ENCODE peak calls at places on chromosomes 6 and 20, in ten cellular contexts. One of them, this sample, is unnamed.

GRCh38 chr6:107666084-107666981 is 157.8 kb downstream of the SCML4 start:
- DNase-seq in sigmoid colon: no peak
- DNase-seq in transverse colon: no peak
- DNase-seq in tibial nerve: no peak
- DNase-seq in HCT116: no peak
- DNase-seq in IMR-90: peak
- DNase-seq in heart left ventricle: no peak
- DNase-seq in H54: no peak
- DNase-seq in stomach: no peak
- DNase-seq in testis: no peak
- DNase-seq in this sample: no peak

GRCh38 chr6:123777554-123777953 is 26.1 kb upstream of the NKAIN2 start:
- DNase-seq in H54: no peak
- DNase-seq in transverse colon: no peak
- DNase-seq in stomach: no peak
- DNase-seq in heart left ventricle: no peak
- DNase-seq in HCT116: no peak
- DNase-seq in IMR-90: peak
- DNase-seq in testis: no peak
- DNase-seq in sigmoid colon: no peak
- DNase-seq in tibial nerve: no peak
- DNase-seq in this sample: no peak

GRCh38 chr20:57162253-57162652 is 104.2 kb downstream of the BMP7 start:
- DNase-seq in sigmoid colon: peak
- DNase-seq in stomach: no peak
- DNase-seq in heart left ventricle: peak
- DNase-seq in testis: no peak
- DNase-seq in transverse colon: no peak
- DNase-seq in IMR-90: no peak
- DNase-seq in HCT116: no peak
- DNase-seq in H54: no peak
- DNase-seq in tibial nerve: no peak
- DNase-seq in this sample: no peak

GRCh38 chr20:61611401-61611800 is 359.3 kb downstream of the CDH4 start:
- DNase-seq in sigmoid colon: no peak
- DNase-seq in stomach: no peak
- DNase-seq in H54: no peak
- DNase-seq in HCT116: no peak
- DNase-seq in transverse colon: no peak
- DNase-seq in tibial nerve: no peak
- DNase-seq in IMR-90: no peak
- DNase-seq in heart left ventricle: no peak
- DNase-seq in testis: no peak
- DNase-seq in this sample: no peak

GRCh38 chr20:63082939-63083735 is 76.4 kb upstream of the BHLHE23 start:
- DNase-seq in transverse colon: no peak
- DNase-seq in heart left ventricle: peak
- DNase-seq in H54: no peak
- DNase-seq in IMR-90: no peak
- DNase-seq in HCT116: no peak
- DNase-seq in tibial nerve: no peak
- DNase-seq in stomach: no peak
- DNase-seq in sigmoid colon: peak
- DNase-seq in testis: no peak
- DNase-seq in this sample: no peak

GRCh38 chr20:19397676-19398075 is 185.2 kb downstream of the SLC24A3 start:
- DNase-seq in transverse colon: no peak
- DNase-seq in stomach: no peak
- DNase-seq in testis: no peak
- DNase-seq in sigmoid colon: no peak
- DNase-seq in IMR-90: no peak
- DNase-seq in heart left ventricle: no peak
- DNase-seq in tibial nerve: no peak
- DNase-seq in HCT116: no peak
- DNase-seq in H54: no peak
- DNase-seq in this sample: peak

GRCh38 chr6:135212935-135213334 is 31.8 kb downstream of the MYB start:
- DNase-seq in tibial nerve: no peak
- DNase-seq in IMR-90: peak
- DNase-seq in testis: no peak
- DNase-seq in transverse colon: no peak
- DNase-seq in HCT116: no peak
- DNase-seq in sigmoid colon: no peak
- DNase-seq in stomach: no peak
- DNase-seq in heart left ventricle: no peak
- DNase-seq in H54: peak
- DNase-seq in this sample: no peak

GRCh38 chr6:7991992-7992815 is 72.0 kb downstream of the BLOC1S5 start:
- DNase-seq in heart left ventricle: peak
- DNase-seq in H54: peak
- DNase-seq in stomach: no peak
- DNase-seq in sigmoid colon: peak
- DNase-seq in transverse colon: no peak
- DNase-seq in HCT116: peak
- DNase-seq in IMR-90: peak
- DNase-seq in testis: no peak
- DNase-seq in tibial nerve: peak
- DNase-seq in this sample: peak

GRCh38 chr6:54204921-54205511 is 93.8 kb downstream of the MLIP start:
- DNase-seq in testis: no peak
- DNase-seq in tibial nerve: no peak
- DNase-seq in transverse colon: no peak
- DNase-seq in IMR-90: no peak
- DNase-seq in H54: no peak
- DNase-seq in heart left ventricle: no peak
- DNase-seq in HCT116: no peak
- DNase-seq in stomach: no peak
- DNase-seq in sigmoid colon: no peak
- DNase-seq in this sample: no peak

DNA sequence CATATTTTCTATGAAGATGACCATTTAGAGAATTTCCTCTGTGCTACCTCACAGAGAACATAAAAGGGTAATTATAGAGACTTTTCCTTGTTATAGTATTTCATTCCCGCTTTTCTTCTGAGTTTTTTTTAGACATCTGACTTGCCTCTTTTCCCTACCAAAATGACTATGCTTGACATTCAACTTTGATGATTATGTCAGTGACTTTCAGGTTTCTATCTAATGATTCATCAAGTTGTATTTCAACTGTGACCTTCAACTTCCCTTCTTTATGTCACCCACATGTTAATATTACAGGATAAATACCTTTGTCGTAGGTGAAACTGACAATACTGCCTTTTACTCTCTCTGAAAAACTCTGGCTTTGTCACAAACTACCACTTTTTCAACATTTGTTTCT is 95.3 kb downstream of the MLIP start:
- DNase-seq in sigmoid colon: no peak
- DNase-seq in heart left ventricle: no peak
- DNase-seq in stomach: no peak
- DNase-seq in transverse colon: no peak
- DNase-seq in testis: no peak
- DNase-seq in tibial nerve: no peak
- DNase-seq in IMR-90: no peak
- DNase-seq in HCT116: no peak
- DNase-seq in H54: no peak
- DNase-seq in this sample: no peak
- TF ChIP-seq POLR2A in sigmoid colon: no peak
- TF ChIP-seq POLR2A in heart left ventricle: no peak
- TF ChIP-seq POLR2A in stomach: no peak
- TF ChIP-seq POLR2A in transverse colon: no peak
- TF ChIP-seq POLR2A in testis: no peak
- TF ChIP-seq POLR2A in tibial nerve: no peak
- TF ChIP-seq POLR2A in IMR-90: no peak
- TF ChIP-seq POLR2A in HCT116: no peak
- TF ChIP-seq POLR2A in H54: no peak
- TF ChIP-seq POLR2A in this sample: no peak

GRCh38 chr6:44010411-44011349 is 116.6 kb downstream of the MRPL14 start:
- DNase-seq in IMR-90: peak
- DNase-seq in heart left ventricle: peak
- DNase-seq in transverse colon: no peak
- DNase-seq in tibial nerve: no peak
- DNase-seq in testis: no peak
- DNase-seq in stomach: no peak
- DNase-seq in H54: peak
- DNase-seq in HCT116: peak
- DNase-seq in sigmoid colon: peak
- DNase-seq in this sample: no peak

GRCh38 chr6:44006872-44007303 is 120.4 kb downstream of the MRPL14 start:
- DNase-seq in H54: no peak
- DNase-seq in transverse colon: no peak
- DNase-seq in stomach: no peak
- DNase-seq in heart left ventricle: no peak
- DNase-seq in HCT116: no peak
- DNase-seq in IMR-90: no peak
- DNase-seq in tibial nerve: no peak
- DNase-seq in sigmoid colon: no peak
- DNase-seq in testis: no peak
- DNase-seq in this sample: no peak

GRCh38 chr6:44007818-44008660 is 119.2 kb downstream of the MRPL14 start:
- DNase-seq in testis: no peak
- DNase-seq in stomach: no peak
- DNase-seq in heart left ventricle: no peak
- DNase-seq in sigmoid colon: peak
- DNase-seq in tibial nerve: no peak
- DNase-seq in HCT116: no peak
- DNase-seq in transverse colon: no peak
- DNase-seq in H54: no peak
- DNase-seq in IMR-90: no peak
- DNase-seq in this sample: no peak

GRCh38 chr6:44009425-44010321 is 117.6 kb downstream of the MRPL14 start:
- DNase-seq in sigmoid colon: peak
- DNase-seq in transverse colon: no peak
- DNase-seq in IMR-90: peak
- DNase-seq in testis: no peak
- DNase-seq in HCT116: no peak
- DNase-seq in tibial nerve: no peak
- DNase-seq in stomach: peak
- DNase-seq in heart left ventricle: peak
- DNase-seq in H54: no peak
- DNase-seq in this sample: no peak

DNA sequence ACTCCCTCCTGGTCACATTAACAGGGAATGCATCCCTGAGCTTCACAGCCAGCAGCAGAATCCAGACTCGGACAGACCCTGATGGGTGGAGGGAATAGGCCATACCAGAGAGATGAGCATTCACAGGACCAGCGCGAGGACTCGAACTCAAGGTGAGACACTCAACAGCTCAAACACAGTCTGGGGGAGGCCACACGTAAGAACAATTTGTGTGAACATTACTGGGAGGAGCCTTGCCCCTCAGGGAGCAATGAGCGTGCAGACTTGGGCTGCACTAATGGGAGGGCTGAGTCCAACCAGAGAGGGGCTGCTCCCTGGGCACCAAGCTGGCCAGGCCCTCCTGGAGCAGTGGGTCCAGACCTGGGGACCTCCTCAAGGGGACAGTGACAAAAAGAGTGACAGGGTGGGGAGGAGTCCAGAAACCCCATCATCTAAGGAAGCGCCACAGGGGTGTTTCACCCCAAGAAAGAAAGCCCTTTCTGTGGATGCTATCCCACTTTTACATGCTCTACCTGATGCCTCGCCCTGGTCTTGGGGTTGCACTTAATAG is 118.4 kb downstream of the MRPL14 start:
- DNase-seq in IMR-90: no peak
- DNase-seq in stomach: no peak
- DNase-seq in testis: no peak
- DNase-seq in H54: no peak
- DNase-seq in tibial nerve: no peak
- DNase-seq in sigmoid colon: peak
- DNase-seq in transverse colon: no peak
- DNase-seq in HCT116: no peak
- DNase-seq in heart left ventricle: no peak
- DNase-seq in this sample: no peak
- TF ChIP-seq POLR2A in IMR-90: no peak
- TF ChIP-seq POLR2A in stomach: no peak
- TF ChIP-seq POLR2A in testis: no peak
- TF ChIP-seq POLR2A in H54: no peak
- TF ChIP-seq POLR2A in tibial nerve: no peak
- TF ChIP-seq POLR2A in sigmoid colon: no peak
- TF ChIP-seq POLR2A in transverse colon: no peak
- TF ChIP-seq POLR2A in HCT116: no peak
- TF ChIP-seq POLR2A in heart left ventricle: no peak
- TF ChIP-seq POLR2A in this sample: no peak

DNA sequence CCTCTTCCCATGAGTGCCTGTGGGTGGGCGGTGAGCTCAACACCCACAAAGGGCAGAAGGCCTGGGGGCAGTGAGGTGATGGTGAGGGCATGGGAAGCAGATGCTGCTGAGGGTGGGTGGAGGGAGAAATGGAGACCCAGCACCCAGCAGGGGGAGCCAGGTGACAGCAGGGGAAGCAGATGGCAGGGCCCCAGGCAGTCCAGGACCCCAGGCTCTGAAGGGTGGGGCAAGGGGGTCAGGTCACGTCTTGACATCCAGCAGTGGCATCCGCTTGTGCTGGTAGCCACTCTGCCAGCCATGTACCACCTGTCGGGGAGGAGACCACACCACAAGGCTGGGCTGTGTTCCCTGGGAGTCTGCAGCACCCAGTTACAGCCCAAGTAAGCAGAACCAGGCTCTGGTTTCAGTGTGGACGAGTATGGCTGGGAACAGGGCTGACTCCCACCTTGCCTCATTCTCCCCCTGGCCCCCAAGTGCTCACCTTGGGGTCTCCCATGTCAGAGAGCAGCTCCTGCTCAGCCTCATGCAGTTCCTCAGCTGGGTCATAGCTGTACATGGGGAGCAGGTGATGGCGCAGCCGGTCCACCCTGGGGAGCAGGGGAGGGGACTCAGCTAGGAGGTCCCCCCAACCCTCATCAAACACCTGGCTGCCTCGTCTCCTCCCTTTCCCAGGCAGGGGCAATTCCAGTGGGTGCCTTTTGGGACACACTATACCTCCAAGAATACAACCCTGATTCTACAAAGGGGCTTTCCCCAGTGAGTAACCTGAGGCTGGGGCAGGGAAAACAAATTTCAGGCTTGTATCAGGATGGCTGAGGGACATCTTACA is 2.0 kb downstream of the SMIM29 start:
- DNase-seq in transverse colon: no peak
- DNase-seq in heart left ventricle: peak
- DNase-seq in tibial nerve: no peak
- DNase-seq in testis: no peak
- DNase-seq in stomach: no peak
- DNase-seq in sigmoid colon: peak
- DNase-seq in HCT116: no peak
- DNase-seq in IMR-90: peak
- DNase-seq in H54: peak
- DNase-seq in this sample: peak
- TF ChIP-seq POLR2A in transverse colon: no peak
- TF ChIP-seq POLR2A in heart left ventricle: no peak
- TF ChIP-seq POLR2A in tibial nerve: no peak
- TF ChIP-seq POLR2A in testis: no peak
- TF ChIP-seq POLR2A in stomach: no peak
- TF ChIP-seq POLR2A in sigmoid colon: no peak
- TF ChIP-seq POLR2A in HCT116: no peak
- TF ChIP-seq POLR2A in IMR-90: peak
- TF ChIP-seq POLR2A in H54: no peak
- TF ChIP-seq POLR2A in this sample: peak

DNA sequence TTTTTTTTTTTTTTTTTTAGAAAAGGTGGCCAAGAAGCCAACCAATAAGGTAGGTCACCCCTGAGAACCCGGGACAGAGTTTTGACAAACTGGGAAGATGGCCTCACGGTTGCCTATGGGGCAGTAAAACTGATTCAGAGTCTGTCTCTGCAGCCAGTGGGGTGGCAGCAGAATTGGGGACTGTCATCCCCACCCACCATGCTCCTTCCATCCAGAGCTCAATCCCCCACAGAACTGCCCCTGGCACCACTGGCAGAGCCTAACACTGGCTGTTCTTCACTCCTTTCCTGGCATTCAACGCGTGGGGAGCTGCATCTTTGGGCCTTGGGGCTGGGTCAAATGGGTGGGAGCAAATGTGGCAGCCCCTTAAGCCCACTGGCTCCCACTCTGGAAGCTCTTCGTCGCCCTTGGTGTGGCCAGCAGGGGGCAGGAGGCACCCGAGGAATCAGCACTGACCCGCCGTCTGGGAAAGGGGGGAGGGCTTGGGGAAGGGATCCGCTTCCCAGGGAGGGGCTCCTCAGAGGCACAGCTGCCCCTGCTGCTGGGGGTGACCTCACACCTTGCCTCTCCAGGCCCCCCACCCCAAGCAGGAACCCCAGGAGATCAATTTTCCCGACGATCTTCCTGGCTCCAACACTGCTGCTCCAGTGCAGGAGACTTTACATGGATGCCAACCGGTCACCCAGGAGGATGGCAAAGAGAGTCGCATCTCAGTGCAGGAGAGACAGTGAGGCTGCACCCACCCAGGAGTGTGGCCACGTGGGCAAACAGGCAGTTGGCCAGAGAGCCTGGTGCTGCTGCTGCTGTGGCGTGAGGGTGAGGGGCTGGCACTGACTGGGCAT is 10.4 kb downstream of the CD40 start:
- DNase-seq in heart left ventricle: no peak
- DNase-seq in sigmoid colon: peak
- DNase-seq in HCT116: no peak
- DNase-seq in stomach: peak
- DNase-seq in testis: peak
- DNase-seq in H54: peak
- DNase-seq in IMR-90: no peak
- DNase-seq in tibial nerve: peak
- DNase-seq in transverse colon: no peak
- DNase-seq in this sample: no peak
- TF ChIP-seq POLR2A in heart left ventricle: no peak
- TF ChIP-seq POLR2A in sigmoid colon: no peak
- TF ChIP-seq POLR2A in HCT116: no peak
- TF ChIP-seq POLR2A in stomach: no peak
- TF ChIP-seq POLR2A in testis: no peak
- TF ChIP-seq POLR2A in H54: no peak
- TF ChIP-seq POLR2A in IMR-90: no peak
- TF ChIP-seq POLR2A in tibial nerve: no peak
- TF ChIP-seq POLR2A in transverse colon: no peak
- TF ChIP-seq POLR2A in this sample: peak

This sample was measured in GM12892.